ENCODE peak calls at places on chromosomes 13 and 19, in six cellular contexts. K is psoas muscle, N is HCT116, Z is cardiac muscle cell, S is tibial nerve, D is heart right ventricle. H is an unnamed sample. For H3K4me1, the result is how much of the 10 kb centered on the place peaks cover.

GRCh38 chr13:94712287-94712811 is at the start of gene SOX21:
- DNase-seq in K (no peak), N (no peak), Z (no peak), S (no peak), D (no peak), H (no peak)

GRCh38 chr13:46668906-46669525 is 116.0 kb downstream of the LRCH1 start:
- DNase-seq in K (no peak), N (no peak), Z (no peak), S (no peak), D (no peak), H (no peak)

GRCh38 chr19:10800488-10800887 is 35.5 kb downstream of the TMED1 start:
- DNase-seq in K (no peak), N (no peak), Z (no peak), S (no peak), D (peak), H (no peak)

GRCh38 chr13:24328145-24328544 is 18.8 kb downstream of the C1QTNF9 start:
- DNase-seq in K (no peak), N (no peak), Z (peak), S (no peak), D (no peak), H (no peak)

GRCh38 chr19:27846944-27847343 is 1366.0 kb downstream of the UQCRFS1 start:
- DNase-seq in K (no peak), N (no peak), Z (no peak), S (no peak), D (no peak), H (no peak)

GRCh38 chr13:33290421-33290965 is 4.9 kb upstream of the STARD13 start:
- DNase-seq in K (no peak), N (no peak), Z (no peak), S (no peak), D (no peak), H (no peak)

GRCh38 chr13:39960206-39960605 is 304.7 kb downstream of the COG6 start:
- DNase-seq in K (no peak), N (no peak), Z (no peak), S (no peak), D (no peak), H (no peak)

GRCh38 chr13:62906896-62907295 is 1491.2 kb upstream of the PCDH20 start:
- DNase-seq in K (no peak), N (no peak), Z (no peak), S (no peak), D (no peak), H (no peak)

GRCh38 chr13:44068169-44068568 is 188.5 kb downstream of the LACC1 start:
- DNase-seq in K (no peak), N (no peak), Z (no peak), S (no peak), D (no peak), H (no peak)

GRCh38 chr19:7242601-7243258 is 51.5 kb downstream of the INSR start:
- DNase-seq in K (no peak), N (no peak), Z (no peak), S (peak), D (peak), H (no peak)

GRCh38 chr19:43747557-43748204 is 7.1 kb downstream of the SMG9 start:
- DNase-seq in K (no peak), N (no peak), Z (no peak), S (no peak), D (no peak), H (no peak)

GRCh38 chr19:18596752-18597157 is 8.2 kb downstream of the REX1BD start:
- DNase-seq in K (peak), N (peak), Z (peak), S (peak), D (no peak), H (peak)

GRCh38 chr13:76397413-76397812 is 488.8 kb downstream of the KCTD12 start:
- DNase-seq in K (no peak), N (no peak), Z (no peak), S (no peak), D (no peak), H (no peak)

GRCh38 chr19:15452111-15453047 is 2.6 kb upstream of the WIZ start:
- DNase-seq in K (peak), N (peak), Z (peak), S (peak), D (peak), H (peak)

GRCh38 chr19:15450528-15450890 is 753 bp upstream of the WIZ start:
- DNase-seq in K (no peak), N (no peak), Z (no peak), S (no peak), D (no peak), H (no peak)

GRCh38 chr19:15453906-15454305 is 4.2 kb upstream of the WIZ start:
- DNase-seq in K (no peak), N (no peak), Z (no peak), S (no peak), D (no peak), H (no peak)

GRCh38 chr19:15454371-15454800 is 4.6 kb upstream of the WIZ start:
- DNase-seq in K (peak), N (no peak), Z (no peak), S (no peak), D (no peak), H (peak)

GRCh38 chr19:15453091-15453498 is 3.3 kb upstream of the WIZ start:
- DNase-seq in K (no peak), N (no peak), Z (peak), S (no peak), D (no peak), H (peak)
- TF ChIP-seq CTCF in K (peak), N (no peak), Z (peak), S (no peak), D (peak), H (peak)

GRCh38 chr19:46346821-46347571 is at the start of gene PPP5C:
- DNase-seq in K (peak), N (peak), Z (peak), S (peak), D (peak), H (peak)
- H3K4me1 ChIP-seq in K (under half), N (under half), Z (under half), S (under half), D (half or more), H (under half)

GRCh38 chr13:73998631-73999030 is 135.6 kb downstream of the KLF12 start:
- DNase-seq in K (no peak), N (no peak), Z (no peak), S (no peak), D (no peak), H (no peak)
- TF ChIP-seq CTCF in K (no peak), N (no peak), Z (no peak), S (no peak), D (no peak), H (no peak)

GRCh38 chr19:8455018-8455417 is 10.2 kb downstream of the HNRNPM start:
- DNase-seq in K (no peak), N (no peak), Z (no peak), S (no peak), D (no peak), H (no peak)
- H3K4me1 ChIP-seq in K (half or more), N (under half), Z (under half), S (half or more), D (half or more), H (half or more)

DNA sequence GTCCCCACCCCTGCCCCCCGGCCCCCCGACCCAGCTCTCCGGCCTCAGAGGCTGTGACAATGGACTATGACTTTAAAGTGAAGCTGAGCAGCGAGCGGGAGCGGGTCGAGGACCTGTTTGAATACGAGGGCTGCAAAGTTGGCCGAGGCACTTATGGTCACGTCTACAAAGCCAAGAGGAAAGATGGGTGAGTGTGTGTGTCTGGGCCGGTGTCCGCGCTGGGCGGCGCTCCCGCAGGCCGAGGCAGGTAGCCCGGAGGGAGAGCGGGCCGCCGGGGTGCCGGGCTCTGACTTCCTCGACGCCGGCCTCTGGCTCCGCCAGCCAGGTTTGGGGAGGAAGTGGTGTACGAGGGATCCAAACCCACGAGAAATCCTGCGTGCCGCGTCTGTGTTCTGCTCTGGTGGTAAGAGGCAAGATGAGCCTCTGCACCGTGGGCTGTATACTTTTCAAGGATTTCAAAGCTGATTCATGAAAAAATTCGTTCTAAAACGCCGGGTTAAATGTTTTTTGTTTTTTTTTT is 714 bp downstream of the CDK8 start:
- DNase-seq in K (peak), N (no peak), Z (peak), S (peak), D (peak), H (peak)
- TF ChIP-seq CTCF in K (no peak), N (no peak), Z (no peak), S (no peak), D (no peak), H (no peak)

GRCh38 chr13:35162420-35162819 is 220.3 kb downstream of the NBEA start:
- DNase-seq in K (no peak), N (no peak), Z (no peak), S (no peak), D (no peak), H (no peak)
- H3K4me1 ChIP-seq in K (under half), N (under half), Z (under half), S (under half), D (under half), H (under half)

DNA sequence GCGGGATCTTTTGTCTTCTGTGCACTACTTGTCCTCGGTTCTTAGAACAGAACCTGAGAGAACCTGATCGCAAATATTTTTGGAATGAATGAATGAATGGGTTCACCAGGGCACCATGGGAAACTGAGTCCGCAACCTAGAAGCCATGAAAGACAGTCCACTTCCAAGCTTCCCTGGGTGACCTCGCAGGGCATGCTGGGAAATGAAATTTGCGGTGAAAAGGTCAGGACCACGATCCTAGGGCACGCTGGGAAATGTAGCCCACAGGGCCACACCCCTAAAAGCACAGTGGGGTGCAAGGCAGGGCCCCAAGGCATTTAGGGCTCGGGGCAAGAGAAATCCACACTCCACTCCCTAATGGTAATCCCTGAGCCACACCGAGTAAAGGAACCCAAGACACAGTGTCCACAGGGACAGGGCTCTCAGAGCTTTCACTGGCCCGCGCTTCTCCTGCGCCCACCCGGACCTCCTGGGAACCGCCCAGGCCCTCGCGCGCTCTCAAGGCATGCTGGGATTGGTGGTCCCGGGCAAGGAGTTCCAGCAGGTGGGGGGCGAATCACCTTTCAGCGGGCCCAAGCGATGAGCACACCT is 1.1 kb upstream of the PPP1R12C start:
- DNase-seq in K (peak), N (no peak), Z (peak), S (peak), D (peak), H (peak)
- TF ChIP-seq CTCF in K (no peak), N (no peak), Z (no peak), S (no peak), D (no peak), H (no peak)

GRCh38 chr13:30371649-30372265 is 50.5 kb upstream of the UBE2L5 start:
- DNase-seq in K (no peak), N (peak), Z (no peak), S (no peak), D (no peak), H (no peak)
- H3K4me1 ChIP-seq in K (under half), N (under half), Z (under half), S (under half), D (under half), H (under half)

DNA sequence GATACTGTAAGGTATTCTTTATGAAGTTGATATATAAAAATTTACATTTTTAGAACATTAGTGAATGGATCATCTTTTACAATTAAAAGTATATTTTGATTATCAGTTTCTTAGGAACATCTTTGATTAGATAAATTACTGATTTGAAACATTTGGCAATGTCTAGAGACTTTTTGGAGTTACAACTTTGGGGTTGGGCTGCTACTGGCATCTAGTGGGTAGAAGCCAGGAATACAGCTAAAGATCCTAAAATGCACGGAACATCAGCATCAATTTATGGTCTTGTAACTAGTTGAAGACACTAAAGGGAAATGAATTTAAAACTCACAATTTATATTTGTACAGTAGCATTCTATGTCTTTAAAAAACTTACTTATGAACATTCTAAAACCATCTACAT is 19.9 kb downstream of the POMP start:
- DNase-seq in K (no peak), N (no peak), Z (no peak), S (no peak), D (no peak), H (no peak)
- TF ChIP-seq CTCF in K (no peak), N (no peak), Z (no peak), S (no peak), D (peak), H (no peak)